ENCODE peak calls at places on chromosomes 3 and 15, in seven cellular contexts. P is HCT116, I is testis, O is hepatocyte, W is thoracic aorta, X is A549, D is spleen. F is an unnamed sample.

GRCh38 chr3:28348286-28348636 is 260 bp upstream of the ZCWPW2 start:
- DNase-seq in I (no peak), O (no peak), D (no peak), P (no peak), W (peak), X (no peak), F (no peak)

GRCh38 chr15:43441316-43441715 is 51.6 kb downstream of the TP53BP1 start:
- DNase-seq in P (no peak), I (no peak), D (no peak), O (no peak), X (peak), W (no peak), F (no peak)

GRCh38 chr3:27202959-27203358 is 166.2 kb downstream of the NEK10 start:
- DNase-seq in O (no peak), P (no peak), X (no peak), I (no peak), W (no peak), D (no peak), F (peak)

GRCh38 chr15:70132148-70132547 is 34.4 kb upstream of the TLE3 start:
- DNase-seq in D (no peak), I (peak), O (no peak), W (no peak), P (no peak), X (no peak), F (no peak)

GRCh38 chr3:20458994-20459736 is 273.2 kb upstream of the SGO1 start:
- DNase-seq in D (no peak), W (no peak), X (no peak), I (no peak), O (no peak), P (no peak), F (peak)

GRCh38 chr3:138834359-138835176 is at the start of gene PIK3CB:
- DNase-seq in D (peak), W (peak), X (peak), P (peak), O (peak), I (peak), F (peak)

GRCh38 chr3:64798316-64798715 is 110.5 kb upstream of the ADAMTS9 start:
- DNase-seq in X (no peak), P (no peak), W (no peak), I (no peak), D (no peak), O (no peak), F (no peak)

GRCh38 chr3:43286886-43287301 is 554 bp downstream of the SNRK start:
- DNase-seq in O (peak), I (no peak), X (peak), D (no peak), P (no peak), W (no peak), F (peak)

GRCh38 chr15:60087561-60087960 is 83.5 kb downstream of the FOXB1 start:
- DNase-seq in W (no peak), O (no peak), I (no peak), P (no peak), X (no peak), D (no peak), F (no peak)

GRCh38 chr3:55571216-55571813 is 84.2 kb upstream of the WNT5A start:
- DNase-seq in O (no peak), D (no peak), I (no peak), W (no peak), P (no peak), X (no peak), F (no peak)

GRCh38 chr3:33372218-33373081 is 67.8 kb downstream of the UBP1 start:
- DNase-seq in I (peak), O (peak), P (peak), D (no peak), W (no peak), X (peak), F (peak)

GRCh38 chr3:43766672-43767465 is 76.1 kb downstream of the ABHD5 start:
- DNase-seq in W (no peak), I (no peak), D (no peak), P (no peak), X (no peak), O (no peak), F (no peak)

GRCh38 chr3:189349772-189350171 is 178.0 kb downstream of the TPRG1 start:
- DNase-seq in I (no peak), O (no peak), X (no peak), P (no peak), W (no peak), D (no peak), F (no peak)

GRCh38 chr15:91694829-91695205 is 158.7 kb upstream of the SLCO3A1 start:
- DNase-seq in O (peak), D (no peak), X (no peak), P (no peak), W (peak), I (peak), F (no peak)

GRCh38 chr15:96262497-96263268 is 67.8 kb upstream of the NR2F2 start:
- DNase-seq in P (no peak), W (no peak), X (no peak), O (no peak), I (no peak), D (no peak), F (no peak)

GRCh38 chr15:39501366-39501765 is 79.5 kb upstream of the THBS1 start:
- DNase-seq in D (no peak), W (no peak), X (no peak), O (no peak), P (no peak), I (no peak), F (no peak)

GRCh38 chr3:109553573-109554371 is 216.4 kb upstream of the DPPA4 start:
- DNase-seq in P (peak), O (no peak), I (no peak), X (no peak), D (no peak), W (no peak), F (peak)

GRCh38 chr3:24389108-24390090 is 105.3 kb downstream of the THRB start:
- DNase-seq in P (no peak), I (no peak), D (no peak), O (no peak), X (no peak), W (no peak), F (no peak)

GRCh38 chr3:127701281-127701792 is 28.6 kb downstream of the ABTB1 start:
- DNase-seq in P (no peak), X (no peak), W (no peak), O (no peak), D (peak), I (no peak), F (no peak)

GRCh38 chr3:15099364-15100098 is 583 bp upstream of the RBSN start:
- DNase-seq in I (no peak), P (no peak), O (no peak), D (peak), W (no peak), X (no peak), F (no peak)

GRCh38 chr3:57060089-57060829 is at the start of gene SPATA12:
- DNase-seq in W (peak), I (peak), X (peak), P (peak), D (no peak), O (peak), F (peak)

GRCh38 chr3:129030611-129031010 is 29.5 kb downstream of the EFCC1 start:
- DNase-seq in O (no peak), W (no peak), I (no peak), D (no peak), X (no peak), P (no peak), F (no peak)

GRCh38 chr3:31738423-31738822 is 205.7 kb downstream of the STT3B start:
- DNase-seq in X (no peak), P (no peak), W (no peak), I (no peak), D (no peak), O (no peak), F (no peak)

GRCh38 chr3:50610181-50610971 is 1.2 kb downstream of the CISH start:
- DNase-seq in W (no peak), I (no peak), X (no peak), P (no peak), D (no peak), O (peak), F (no peak)

GRCh38 chr3:177835917-177836316 is 638.6 kb upstream of the TBL1XR1 start:
- DNase-seq in I (no peak), W (no peak), D (no peak), P (no peak), X (no peak), O (no peak), F (peak)

DNA sequence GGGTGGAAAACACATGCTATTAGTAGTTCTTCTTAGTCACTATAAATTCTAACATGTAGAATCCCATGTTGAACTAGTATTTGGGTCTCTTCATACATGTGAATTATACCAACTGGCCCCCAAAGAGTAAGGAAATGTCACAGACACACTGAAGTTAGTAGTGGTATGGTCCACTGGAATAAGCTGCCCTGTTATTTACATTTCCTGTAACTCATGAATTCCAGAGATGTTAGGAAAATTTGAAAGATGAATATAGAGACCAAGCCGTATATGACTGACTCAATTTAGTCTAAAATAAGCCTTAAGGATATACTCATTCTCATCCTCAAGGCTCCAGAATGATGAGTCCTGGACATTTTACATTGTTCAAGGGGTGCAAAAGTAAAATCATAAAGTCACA is 81.2 kb downstream of the FBXL22 start:
- DNase-seq in D (no peak), I (no peak), O (no peak), P (no peak), W (no peak), X (no peak), F (no peak)
- H3K27ac ChIP-seq in D (no peak), I (no peak), O (no peak), P (no peak), W (no peak), X (peak), F (no peak)

GRCh38 chr3:193843447-193844301 is 250.7 kb downstream of the OPA1 start:
- DNase-seq in O (peak), D (no peak), W (no peak), X (no peak), P (no peak), I (no peak), F (no peak)
- H3K27ac ChIP-seq in O (peak), D (no peak), W (no peak), X (peak), P (no peak), I (no peak), F (no peak)

DNA sequence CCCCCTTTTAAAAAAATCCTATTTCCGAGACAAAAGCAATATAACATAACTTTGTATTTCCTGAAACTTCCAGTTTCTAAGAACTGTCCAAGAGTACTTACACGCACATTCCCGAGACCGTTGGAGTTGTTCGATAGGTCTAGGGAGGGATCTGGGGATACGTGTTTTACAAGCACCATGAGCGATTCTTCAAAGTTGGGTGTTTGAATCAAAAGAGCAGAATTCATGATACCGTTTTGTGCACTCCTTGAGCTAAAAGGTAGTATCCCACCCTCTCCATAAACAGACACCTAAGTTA is 704 bp upstream of the EDEM1 start:
- DNase-seq in I (peak), O (peak), W (no peak), D (no peak), X (no peak), P (no peak), F (no peak)
- H3K27ac ChIP-seq in I (peak), O (peak), W (peak), D (peak), X (peak), P (no peak), F (peak)

DNA sequence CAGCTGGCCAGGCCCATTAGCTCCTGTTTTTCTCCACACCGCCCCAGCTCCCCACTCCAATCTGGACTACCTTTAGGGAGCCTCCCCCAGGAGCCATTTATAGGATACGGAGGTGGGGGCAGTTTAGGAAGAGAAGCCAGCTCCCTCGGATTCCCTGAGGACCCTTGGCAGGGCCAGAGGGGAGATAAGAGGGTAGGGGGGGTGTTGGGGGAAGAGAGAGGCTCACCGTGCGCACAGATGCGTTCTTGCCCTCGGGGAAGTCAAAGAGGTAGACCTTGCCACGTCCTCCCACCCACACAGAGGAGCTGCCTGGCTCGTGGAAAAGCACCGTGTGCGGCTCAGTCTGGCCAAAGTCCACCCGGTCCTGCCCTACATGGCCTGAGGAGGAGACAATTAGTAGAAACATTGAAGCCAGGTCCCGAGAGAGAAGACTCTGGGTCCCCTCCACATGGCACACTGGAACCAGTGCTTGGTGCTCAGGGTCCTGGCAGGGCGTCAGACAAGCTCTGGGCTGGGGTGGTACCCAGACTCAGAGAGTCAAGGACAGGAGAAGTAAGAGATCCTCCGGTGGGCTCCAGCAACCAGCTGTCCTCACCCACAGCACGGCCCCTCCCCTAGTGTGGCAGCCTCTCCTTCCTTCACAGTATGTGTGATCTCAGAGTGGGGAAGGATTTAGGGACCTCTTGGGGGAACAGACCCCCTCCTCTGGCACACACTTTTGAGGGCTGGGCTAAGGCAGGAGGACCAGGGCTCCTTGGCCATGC is 15.0 kb downstream of the SEMA7A start:
- DNase-seq in P (no peak), I (no peak), O (peak), X (no peak), D (no peak), W (no peak), F (no peak)
- H3K27ac ChIP-seq in P (peak), I (peak), O (no peak), X (no peak), D (no peak), W (no peak), F (no peak)